ENCODE peak calls at places on chromosomes 11 and 22, in seven cellular contexts. One of them, this sample, is unnamed.

GRCh38 chr22:37334461-37334858 is 52.2 kb downstream of the CYTH4 start:
- DNase-seq in PC-3: peak; percentile 0
- DNase-seq in endothelial cell of umbilical vein: no peak
- DNase-seq in SK-N-SH: peak; percentile 64
- DNase-seq in foreskin keratinocyte: no peak
- DNase-seq in A549: no peak
- DNase-seq in right atrium auricular region: no peak
- DNase-seq in this sample: no peak

GRCh38 chr11:74288161-74288560 is 23.3 kb downstream of the P4HA3 start:
- DNase-seq in PC-3: peak; percentile 97
- DNase-seq in endothelial cell of umbilical vein: peak; percentile 90
- DNase-seq in SK-N-SH: no peak
- DNase-seq in foreskin keratinocyte: peak; percentile 80
- DNase-seq in A549: peak; percentile 86
- DNase-seq in right atrium auricular region: no peak
- DNase-seq in this sample: peak; percentile 61

GRCh38 chr22:31148516-31148915 is 8.2 kb upstream of the PLA2G3 start:
- DNase-seq in PC-3: no peak
- DNase-seq in endothelial cell of umbilical vein: peak; percentile 81
- DNase-seq in SK-N-SH: no peak
- DNase-seq in foreskin keratinocyte: no peak
- DNase-seq in A549: no peak
- DNase-seq in right atrium auricular region: no peak
- DNase-seq in this sample: no peak

GRCh38 chr11:2204361-2205213 is 33.0 kb upstream of the TH start:
- DNase-seq in PC-3: no peak
- DNase-seq in endothelial cell of umbilical vein: no peak
- DNase-seq in SK-N-SH: peak; percentile 33
- DNase-seq in foreskin keratinocyte: no peak
- DNase-seq in A549: no peak
- DNase-seq in right atrium auricular region: no peak
- DNase-seq in this sample: no peak

GRCh38 chr11:8168485-8169257 is at the start of gene RIC3:
- DNase-seq in PC-3: no peak
- DNase-seq in endothelial cell of umbilical vein: no peak
- DNase-seq in SK-N-SH: peak; percentile 74
- DNase-seq in foreskin keratinocyte: no peak
- DNase-seq in A549: no peak
- DNase-seq in right atrium auricular region: no peak
- DNase-seq in this sample: no peak

GRCh38 chr22:23223566-23224317 is 43.4 kb downstream of the BCR start:
- DNase-seq in PC-3: no peak
- DNase-seq in endothelial cell of umbilical vein: peak; percentile 58
- DNase-seq in SK-N-SH: peak; percentile 86
- DNase-seq in foreskin keratinocyte: no peak
- DNase-seq in A549: no peak
- DNase-seq in right atrium auricular region: no peak
- DNase-seq in this sample: no peak

GRCh38 chr11:1043563-1044096 is 7.1 kb upstream of the MUC6 start:
- DNase-seq in PC-3: no peak
- DNase-seq in endothelial cell of umbilical vein: no peak
- DNase-seq in SK-N-SH: no peak
- DNase-seq in foreskin keratinocyte: no peak
- DNase-seq in A549: no peak
- DNase-seq in right atrium auricular region: no peak
- DNase-seq in this sample: no peak

GRCh38 chr11:11843642-11844041 is 1.9 kb downstream of the USP47 start:
- DNase-seq in PC-3: no peak
- DNase-seq in endothelial cell of umbilical vein: peak; percentile 17
- DNase-seq in SK-N-SH: peak; percentile 8
- DNase-seq in foreskin keratinocyte: no peak
- DNase-seq in A549: no peak
- DNase-seq in right atrium auricular region: no peak
- DNase-seq in this sample: no peak

GRCh38 chr22:23970816-23971482 is 3.3 kb downstream of the DDT start:
- DNase-seq in PC-3: no peak
- DNase-seq in endothelial cell of umbilical vein: no peak
- DNase-seq in SK-N-SH: no peak
- DNase-seq in foreskin keratinocyte: no peak
- DNase-seq in A549: no peak
- DNase-seq in right atrium auricular region: no peak
- DNase-seq in this sample: no peak

GRCh38 chr11:8183136-8183535 is 14.3 kb upstream of the RIC3 start:
- DNase-seq in PC-3: no peak
- DNase-seq in endothelial cell of umbilical vein: no peak
- DNase-seq in SK-N-SH: no peak
- DNase-seq in foreskin keratinocyte: no peak
- DNase-seq in A549: no peak
- DNase-seq in right atrium auricular region: no peak
- DNase-seq in this sample: no peak

GRCh38 chr11:130886704-130887103 is 29.6 kb downstream of the SNX19 start:
- DNase-seq in PC-3: no peak
- DNase-seq in endothelial cell of umbilical vein: peak; percentile 97
- DNase-seq in SK-N-SH: no peak
- DNase-seq in foreskin keratinocyte: no peak
- DNase-seq in A549: no peak
- DNase-seq in right atrium auricular region: no peak
- DNase-seq in this sample: no peak

GRCh38 chr11:11349870-11350325 is 3.2 kb downstream of the CSNK2A3 start:
- DNase-seq in PC-3: peak; percentile 70
- DNase-seq in endothelial cell of umbilical vein: peak; percentile 56
- DNase-seq in SK-N-SH: no peak
- DNase-seq in foreskin keratinocyte: no peak
- DNase-seq in A549: no peak
- DNase-seq in right atrium auricular region: no peak
- DNase-seq in this sample: peak; percentile 47

GRCh38 chr22:42960146-42960509 is 54.8 kb downstream of the PACSIN2 start:
- DNase-seq in PC-3: no peak
- DNase-seq in endothelial cell of umbilical vein: no peak
- DNase-seq in SK-N-SH: no peak
- DNase-seq in foreskin keratinocyte: no peak
- DNase-seq in A549: no peak
- DNase-seq in right atrium auricular region: no peak
- DNase-seq in this sample: no peak

GRCh38 chr11:2811206-2812091 is 74.1 kb downstream of the CDKN1C start:
- DNase-seq in PC-3: no peak
- DNase-seq in endothelial cell of umbilical vein: no peak
- DNase-seq in SK-N-SH: no peak
- DNase-seq in foreskin keratinocyte: no peak
- DNase-seq in A549: no peak
- DNase-seq in right atrium auricular region: no peak
- DNase-seq in this sample: no peak

GRCh38 chr11:44264126-44264749 is 45.7 kb downstream of the ALX4 start:
- DNase-seq in PC-3: no peak
- DNase-seq in endothelial cell of umbilical vein: no peak
- DNase-seq in SK-N-SH: no peak
- DNase-seq in foreskin keratinocyte: no peak
- DNase-seq in A549: no peak
- DNase-seq in right atrium auricular region: no peak
- DNase-seq in this sample: no peak

GRCh38 chr11:17978553-17979287 is 34.1 kb downstream of the SERGEF start:
- DNase-seq in PC-3: peak; percentile 67
- DNase-seq in endothelial cell of umbilical vein: peak; percentile 41
- DNase-seq in SK-N-SH: peak; percentile 61
- DNase-seq in foreskin keratinocyte: peak; percentile 32
- DNase-seq in A549: peak; percentile 72
- DNase-seq in right atrium auricular region: no peak
- DNase-seq in this sample: no peak

GRCh38 chr11:11558826-11559225 is 63.0 kb downstream of the GALNT18 start:
- DNase-seq in PC-3: no peak
- DNase-seq in endothelial cell of umbilical vein: no peak
- DNase-seq in SK-N-SH: no peak
- DNase-seq in foreskin keratinocyte: peak; percentile 10
- DNase-seq in A549: no peak
- DNase-seq in right atrium auricular region: no peak
- DNase-seq in this sample: peak; percentile 25

GRCh38 chr22:46568102-46568809 is 30.8 kb upstream of the CELSR1 start:
- DNase-seq in PC-3: no peak
- DNase-seq in endothelial cell of umbilical vein: no peak
- DNase-seq in SK-N-SH: no peak
- DNase-seq in foreskin keratinocyte: no peak
- DNase-seq in A549: no peak
- DNase-seq in right atrium auricular region: no peak
- DNase-seq in this sample: no peak
- TF ChIP-seq CTCF in PC-3: no peak
- TF ChIP-seq CTCF in endothelial cell of umbilical vein: no peak
- TF ChIP-seq CTCF in SK-N-SH: no peak
- TF ChIP-seq CTCF in foreskin keratinocyte: peak; percentile 42
- TF ChIP-seq CTCF in A549: no peak
- TF ChIP-seq CTCF in right atrium auricular region: no peak
- TF ChIP-seq CTCF in this sample: no peak

GRCh38 chr11:91823252-91823830 is 401.3 kb upstream of the FAT3 start:
- DNase-seq in PC-3: no peak
- DNase-seq in endothelial cell of umbilical vein: no peak
- DNase-seq in SK-N-SH: no peak
- DNase-seq in foreskin keratinocyte: no peak
- DNase-seq in A549: no peak
- DNase-seq in right atrium auricular region: no peak
- DNase-seq in this sample: no peak
- TF ChIP-seq CTCF in PC-3: no peak
- TF ChIP-seq CTCF in endothelial cell of umbilical vein: no peak
- TF ChIP-seq CTCF in SK-N-SH: no peak
- TF ChIP-seq CTCF in foreskin keratinocyte: no peak
- TF ChIP-seq CTCF in A549: no peak
- TF ChIP-seq CTCF in right atrium auricular region: no peak
- TF ChIP-seq CTCF in this sample: no peak

GRCh38 chr22:40153186-40153585 is 24.5 kb upstream of the TNRC6B start:
- DNase-seq in PC-3: no peak
- DNase-seq in endothelial cell of umbilical vein: no peak
- DNase-seq in SK-N-SH: no peak
- DNase-seq in foreskin keratinocyte: no peak
- DNase-seq in A549: no peak
- DNase-seq in right atrium auricular region: no peak
- DNase-seq in this sample: no peak

GRCh38 chr22:40153705-40154104 is 24.0 kb upstream of the TNRC6B start:
- DNase-seq in PC-3: no peak
- DNase-seq in endothelial cell of umbilical vein: no peak
- DNase-seq in SK-N-SH: no peak
- DNase-seq in foreskin keratinocyte: no peak
- DNase-seq in A549: no peak
- DNase-seq in right atrium auricular region: no peak
- DNase-seq in this sample: no peak

GRCh38 chr22:40157546-40157945 is 20.2 kb upstream of the TNRC6B start:
- DNase-seq in PC-3: no peak
- DNase-seq in endothelial cell of umbilical vein: no peak
- DNase-seq in SK-N-SH: no peak
- DNase-seq in foreskin keratinocyte: no peak
- DNase-seq in A549: no peak
- DNase-seq in right atrium auricular region: no peak
- DNase-seq in this sample: no peak

GRCh38 chr22:40161182-40161581 is 16.5 kb upstream of the TNRC6B start:
- DNase-seq in PC-3: no peak
- DNase-seq in endothelial cell of umbilical vein: no peak
- DNase-seq in SK-N-SH: no peak
- DNase-seq in foreskin keratinocyte: no peak
- DNase-seq in A549: no peak
- DNase-seq in right atrium auricular region: no peak
- DNase-seq in this sample: no peak

GRCh38 chr22:40156001-40156516 is 21.7 kb upstream of the TNRC6B start:
- DNase-seq in PC-3: peak; percentile 87
- DNase-seq in endothelial cell of umbilical vein: peak; percentile 33
- DNase-seq in SK-N-SH: no peak
- DNase-seq in foreskin keratinocyte: peak; percentile 73
- DNase-seq in A549: peak; percentile 55
- DNase-seq in right atrium auricular region: no peak
- DNase-seq in this sample: peak; percentile 54
- TF ChIP-seq CTCF in PC-3: no peak
- TF ChIP-seq CTCF in endothelial cell of umbilical vein: no peak
- TF ChIP-seq CTCF in SK-N-SH: no peak
- TF ChIP-seq CTCF in foreskin keratinocyte: peak; percentile 63
- TF ChIP-seq CTCF in A549: no peak
- TF ChIP-seq CTCF in right atrium auricular region: peak; percentile 14
- TF ChIP-seq CTCF in this sample: peak; percentile 44

GRCh38 chr11:61446211-61446651 is 16.3 kb downstream of the SDHAF2 start:
- DNase-seq in PC-3: peak; percentile 98
- DNase-seq in endothelial cell of umbilical vein: peak; percentile 93
- DNase-seq in SK-N-SH: peak; percentile 78
- DNase-seq in foreskin keratinocyte: peak; percentile 89
- DNase-seq in A549: peak; percentile 90
- DNase-seq in right atrium auricular region: peak; percentile 95
- DNase-seq in this sample: peak; percentile 82
- TF ChIP-seq CTCF in PC-3: peak; percentile 98
- TF ChIP-seq CTCF in endothelial cell of umbilical vein: peak; percentile 91
- TF ChIP-seq CTCF in SK-N-SH: peak; percentile 94
- TF ChIP-seq CTCF in foreskin keratinocyte: peak; percentile 99
- TF ChIP-seq CTCF in A549: peak; percentile 91
- TF ChIP-seq CTCF in right atrium auricular region: peak; percentile 88
- TF ChIP-seq CTCF in this sample: peak; percentile 97

GRCh38 chr11:112627588-112628045 is 333.6 kb upstream of the NCAM1 start:
- DNase-seq in PC-3: no peak
- DNase-seq in endothelial cell of umbilical vein: no peak
- DNase-seq in SK-N-SH: no peak
- DNase-seq in foreskin keratinocyte: peak; percentile 11
- DNase-seq in A549: no peak
- DNase-seq in right atrium auricular region: no peak
- DNase-seq in this sample: no peak

GRCh38 chr11:112628676-112629075 is 332.5 kb upstream of the NCAM1 start:
- DNase-seq in PC-3: no peak
- DNase-seq in endothelial cell of umbilical vein: no peak
- DNase-seq in SK-N-SH: no peak
- DNase-seq in foreskin keratinocyte: no peak
- DNase-seq in A549: no peak
- DNase-seq in right atrium auricular region: no peak
- DNase-seq in this sample: no peak

GRCh38 chr11:112632866-112633505 is 328.2 kb upstream of the NCAM1 start:
- DNase-seq in PC-3: no peak
- DNase-seq in endothelial cell of umbilical vein: no peak
- DNase-seq in SK-N-SH: no peak
- DNase-seq in foreskin keratinocyte: peak; percentile 43
- DNase-seq in A549: no peak
- DNase-seq in right atrium auricular region: no peak
- DNase-seq in this sample: no peak

GRCh38 chr11:112631333-112631732 is 329.9 kb upstream of the NCAM1 start:
- DNase-seq in PC-3: no peak
- DNase-seq in endothelial cell of umbilical vein: no peak
- DNase-seq in SK-N-SH: no peak
- DNase-seq in foreskin keratinocyte: no peak
- DNase-seq in A549: no peak
- DNase-seq in right atrium auricular region: no peak
- DNase-seq in this sample: no peak

DNA sequence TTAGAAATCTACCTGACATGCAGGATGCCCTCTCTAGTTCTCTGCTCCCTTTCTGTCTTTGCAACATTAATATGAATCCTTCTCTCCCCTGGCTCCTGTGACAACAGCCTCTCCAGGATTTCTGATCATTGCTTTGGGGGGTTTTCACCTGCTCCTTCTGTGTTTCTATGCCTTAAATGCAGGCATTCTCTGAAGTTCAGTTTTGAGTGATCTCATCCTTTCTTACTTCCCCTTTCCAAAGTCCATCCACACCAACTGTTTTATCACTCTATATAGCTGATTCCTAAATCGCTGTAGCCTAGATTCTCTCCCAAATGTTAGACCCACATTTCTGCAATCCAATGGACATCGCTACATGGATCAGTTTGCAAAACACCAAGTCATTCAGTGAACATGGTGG is 330.7 kb upstream of the NCAM1 start:
- DNase-seq in PC-3: no peak
- DNase-seq in endothelial cell of umbilical vein: no peak
- DNase-seq in SK-N-SH: no peak
- DNase-seq in foreskin keratinocyte: no peak
- DNase-seq in A549: no peak
- DNase-seq in right atrium auricular region: no peak
- DNase-seq in this sample: no peak
- TF ChIP-seq CTCF in PC-3: no peak
- TF ChIP-seq CTCF in endothelial cell of umbilical vein: no peak
- TF ChIP-seq CTCF in SK-N-SH: no peak
- TF ChIP-seq CTCF in foreskin keratinocyte: no peak
- TF ChIP-seq CTCF in A549: no peak
- TF ChIP-seq CTCF in right atrium auricular region: no peak
- TF ChIP-seq CTCF in this sample: no peak